ENCODE peak calls at places on chromosomes 2 and 18, in seven cellular contexts. E, R, H, L, A, J and Z are unnamed samples.
A peak's percentile ranks its signal among the peaks of the same experiment; 100 is the strongest.

GRCh38 chr2:190266314-190266713 is 53.3 kb downstream of the HIBCH start:
- DNase-seq in A (no peak), L (no peak), J (no peak), H (no peak), R (no peak), E (no peak), Z (no peak)

GRCh38 chr2:74777161-74777900 is 56.6 kb upstream of the HK2 start:
- DNase-seq in A (no peak), E (no peak), L (no peak), J (no peak), R (no peak), H (no peak), Z (peak; percentile 3)

GRCh38 chr2:43075054-43075593 is 151.3 kb downstream of the ZFP36L2 start:
- DNase-seq in L (no peak), H (no peak), J (peak; percentile 98), R (no peak), E (no peak), A (peak; percentile 96), Z (no peak)

GRCh38 chr2:4882421-4882820 is 809.8 kb upstream of the SOX11 start:
- DNase-seq in H (no peak), L (no peak), E (no peak), R (no peak), A (no peak), J (no peak), Z (no peak)

GRCh38 chr2:167013227-167013626 is 124.9 kb downstream of the XIRP2 start:
- DNase-seq in J (no peak), E (no peak), A (no peak), R (no peak), L (no peak), H (no peak), Z (no peak)

GRCh38 chr2:235278771-235279355 is 215.0 kb upstream of the AGAP1 start:
- DNase-seq in J (no peak), L (no peak), R (no peak), A (no peak), E (no peak), H (no peak), Z (no peak)

GRCh38 chr18:50665519-50665918 is 105.6 kb downstream of the MAPK4 start:
- DNase-seq in H (no peak), R (no peak), L (no peak), A (no peak), J (no peak), E (no peak), Z (no peak)

GRCh38 chr18:29457316-29457715 is 1280.4 kb upstream of the CDH2 start:
- DNase-seq in H (no peak), J (no peak), A (no peak), E (no peak), R (no peak), L (no peak), Z (no peak)

GRCh38 chr2:239312741-239313246 is 88.0 kb downstream of the HDAC4 start:
- DNase-seq in E (no peak), L (no peak), R (no peak), H (no peak), A (no peak), J (peak; percentile 19), Z (no peak)

GRCh38 chr2:30306522-30306921 is 75.2 kb downstream of the LBH start:
- DNase-seq in R (no peak), J (peak; percentile 14), E (no peak), A (no peak), L (no peak), H (no peak), Z (no peak)

GRCh38 chr18:43590182-43590903 is 313.1 kb upstream of the SYT4 start:
- DNase-seq in J (no peak), L (no peak), H (no peak), E (no peak), R (no peak), A (no peak), Z (no peak)

GRCh38 chr2:217714268-217714643 is 288.5 kb downstream of the TNS1 start:
- DNase-seq in A (no peak), L (no peak), J (no peak), H (no peak), E (no peak), R (no peak), Z (no peak)

GRCh38 chr18:8661754-8662573 is 43.4 kb upstream of the MTCL1 start:
- DNase-seq in E (no peak), J (no peak), L (peak; percentile 36), A (peak; percentile 30), R (no peak), H (no peak), Z (peak; percentile 48)

GRCh38 chr2:24548058-24548457 is 57.0 kb downstream of the NCOA1 start:
- DNase-seq in J (no peak), L (no peak), E (no peak), R (no peak), H (no peak), A (no peak), Z (no peak)

GRCh38 chr18:40672590-40672989 is 1282.4 kb upstream of the PIK3C3 start:
- DNase-seq in A (no peak), R (no peak), L (no peak), E (no peak), J (no peak), H (no peak), Z (no peak)

GRCh38 chr2:146853741-146854444 is 990.9 kb upstream of the ACVR2A start:
- DNase-seq in R (no peak), L (no peak), H (no peak), A (no peak), E (no peak), J (peak; percentile 64), Z (no peak)

GRCh38 chr2:42102606-42103450 is 55.0 kb downstream of the PKDCC start:
- DNase-seq in R (peak; percentile 36), E (no peak), A (no peak), H (peak; percentile 32), L (peak; percentile 72), J (no peak), Z (no peak)

GRCh38 chr2:10877691-10878111 is 34.0 kb upstream of the KCNF1 start:
- DNase-seq in H (no peak), L (no peak), E (no peak), R (no peak), J (peak; percentile 21), A (no peak), Z (no peak)

GRCh38 chr2:191866675-191867506 is 20.0 kb upstream of the CAVIN2 start:
- DNase-seq in R (no peak), L (no peak), J (peak; percentile 96), E (no peak), H (no peak), A (peak; percentile 87), Z (no peak)